ENCODE peak calls at places on chromosomes 13 and 19, in four cellular contexts. N is GM12865, B is aorta, W is left kidney. E is an unnamed sample.

GRCh38 chr13:30735025-30735967 is at the start of gene ALOX5AP:
- DNase-seq in B (no peak), W (no peak), N (peak), E (peak)

GRCh38 chr13:95512957-95513356 is 39.6 kb upstream of the CLDN10 start:
- DNase-seq in B (no peak), W (no peak), N (no peak), E (no peak)

GRCh38 chr19:29002336-29002735 is 210.6 kb downstream of the UQCRFS1 start:
- DNase-seq in B (no peak), N (no peak), W (no peak), E (no peak)

GRCh38 chr13:31697290-31697689 is 42.0 kb upstream of the RXFP2 start:
- DNase-seq in N (no peak), W (no peak), B (no peak), E (no peak)

GRCh38 chr19:41944336-41944735 is 14.8 kb downstream of the RABAC1 start:
- DNase-seq in N (peak), B (no peak), W (no peak), E (no peak)

GRCh38 chr13:106481919-106482318 is 53.5 kb downstream of the EFNB2 start:
- DNase-seq in N (no peak), W (no peak), B (no peak), E (no peak)

GRCh38 chr19:8517551-8518442 is 3.8 kb upstream of the ZNF414 start:
- DNase-seq in B (no peak), W (no peak), N (peak), E (peak)

GRCh38 chr19:3368848-3369336 is 2.5 kb downstream of the NFIC start:
- DNase-seq in W (no peak), B (no peak), N (peak), E (no peak)

GRCh38 chr13:48790199-48790598 is 136.5 kb downstream of the CYSLTR2 start:
- DNase-seq in N (no peak), B (no peak), W (no peak), E (no peak)

GRCh38 chr13:79119578-79120107 is 286.4 kb downstream of the RBM26 start:
- DNase-seq in N (no peak), W (no peak), B (no peak), E (no peak)

GRCh38 chr19:42095814-42096230 is 19.9 kb downstream of the ZNF574 start:
- DNase-seq in N (no peak), B (no peak), W (peak), E (no peak)

GRCh38 chr19:40228371-40228770 is 1.9 kb upstream of the CCNP start:
- DNase-seq in B (no peak), N (no peak), W (no peak), E (no peak)

GRCh38 chr19:18700501-18701249 is 17.2 kb downstream of the CRTC1 start:
- DNase-seq in B (peak), W (peak), N (peak), E (no peak)

GRCh38 chr13:30418075-30418715 is 4.1 kb upstream of the UBE2L5 start:
- DNase-seq in W (peak), N (no peak), B (no peak), E (no peak)

GRCh38 chr19:29404951-29405727 is 120.7 kb upstream of the VSTM2B start:
- DNase-seq in B (no peak), N (no peak), W (peak), E (no peak)

GRCh38 chr19:47362321-47362720 is 13.2 kb downstream of the DHX34 start:
- DNase-seq in B (no peak), W (no peak), N (no peak), E (no peak)

E was measured in SIG-M5.